ENCODE peak calls at places on chromosome 10, in ten cellular contexts. T is IMR-90, K is Peyer's patch, D is right atrium auricular region, U is pancreas, O is lower lobe of right lung, A is ascending aorta, G is GM13977, I is retinal pigment epithelial cell, C is GM20000. H is an unnamed sample.

GRCh38 chr10:126939706-126940105 is 34.5 kb downstream of the DOCK1 start:
- DNase-seq in T (no peak), U (no peak), I (no peak), K (no peak), D (no peak), A (no peak), C (no peak), O (no peak), G (no peak), H (no peak)

GRCh38 chr10:109902992-109903947 is 20.0 kb downstream of the XPNPEP1 start:
- DNase-seq in U (no peak), D (no peak), O (no peak), T (peak), G (no peak), I (no peak), C (no peak), A (no peak), K (no peak), H (no peak)

GRCh38 chr10:102352066-102352715 is 43.3 kb upstream of the NFKB2 start:
- DNase-seq in T (peak), U (peak), I (no peak), K (peak), D (peak), O (peak), C (peak), A (no peak), G (peak), H (peak)

GRCh38 chr10:62618576-62619408 is 185.7 kb upstream of the ADO start:
- DNase-seq in A (no peak), D (no peak), O (peak), G (no peak), T (peak), K (no peak), U (no peak), I (no peak), C (peak), H (no peak)

GRCh38 chr10:77827383-77827782 is 99.2 kb downstream of the DLG5 start:
- DNase-seq in G (no peak), T (peak), A (no peak), U (no peak), C (no peak), D (no peak), I (no peak), K (no peak), O (peak), H (no peak)

GRCh38 chr10:88921194-88921593 is 31.4 kb downstream of the ACTA2 start:
- DNase-seq in D (no peak), K (no peak), I (no peak), A (no peak), C (no peak), T (no peak), O (no peak), U (no peak), G (no peak), H (no peak)

GRCh38 chr10:91860885-91861284 is 48.4 kb downstream of the FGFBP3 start:
- DNase-seq in C (no peak), K (no peak), U (no peak), I (no peak), G (no peak), O (no peak), A (no peak), T (no peak), D (no peak), H (no peak)

GRCh38 chr10:121721257-121721656 is 123.0 kb upstream of the FGFR2 start:
- DNase-seq in K (no peak), I (no peak), O (no peak), D (no peak), A (no peak), U (no peak), C (no peak), T (no peak), G (no peak), H (no peak)

GRCh38 chr10:88227342-88228018 is 355.6 kb downstream of the RNLS start:
- DNase-seq in T (peak), D (no peak), K (no peak), A (no peak), G (no peak), C (no peak), O (no peak), I (peak), U (no peak), H (no peak)

GRCh38 chr10:93039721-93040120 is 20.9 kb upstream of the CYP26C1 start:
- DNase-seq in O (no peak), K (no peak), A (no peak), G (peak), U (no peak), T (peak), C (peak), D (no peak), I (no peak), H (no peak)

DNA sequence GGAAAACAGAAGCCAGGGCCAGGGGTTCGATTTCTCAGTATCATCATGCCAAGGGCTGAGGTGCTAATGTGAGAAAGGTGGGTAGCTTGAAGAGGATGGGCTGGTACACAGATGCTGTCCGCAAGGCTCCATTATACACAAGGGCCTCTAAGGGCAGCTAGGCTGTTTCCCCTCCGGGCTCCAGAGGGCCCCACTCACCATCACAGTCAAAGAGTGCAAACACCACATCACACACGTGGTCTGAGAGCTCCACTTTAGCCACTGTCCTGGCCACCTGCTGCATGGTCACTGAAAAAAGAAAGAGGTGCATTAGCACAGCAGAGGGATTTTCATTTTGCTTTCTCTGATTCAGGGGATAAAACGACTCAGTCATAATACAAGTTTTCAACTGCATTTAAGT is 20.9 kb upstream of the DNAJB12 start:
- DNase-seq in A (no peak), C (no peak), I (no peak), T (no peak), O (no peak), D (no peak), G (no peak), K (no peak), U (no peak), H (no peak)
- TF ChIP-seq CTCF in A (no peak), C (no peak), I (peak), T (peak), O (no peak), D (no peak), G (peak), K (no peak), U (no peak), H (no peak)

GRCh38 chr10:98745645-98746044 is 298.9 kb upstream of the HPS1 start:
- DNase-seq in A (no peak), D (no peak), I (no peak), U (no peak), O (no peak), G (no peak), K (no peak), C (no peak), T (no peak), H (no peak)

GRCh38 chr10:98748298-98748697 is 301.6 kb upstream of the HPS1 start:
- DNase-seq in A (no peak), I (no peak), D (no peak), C (peak), K (no peak), T (peak), U (no peak), G (peak), O (no peak), H (no peak)
- TF ChIP-seq CTCF in A (peak), I (peak), D (no peak), C (no peak), K (no peak), T (peak), U (no peak), G (peak), O (no peak), H (no peak)

GRCh38 chr10:75395171-75395954 is 6.2 kb downstream of the ZNF503 start:
- DNase-seq in K (peak), A (no peak), D (peak), O (peak), C (peak), U (peak), T (peak), G (peak), I (no peak), H (peak)
- TF ChIP-seq CTCF in K (peak), A (peak), D (peak), O (peak), C (peak), U (peak), T (peak), G (peak), I (peak), H (peak)

GRCh38 chr10:105354010-105354409 is 712.9 kb downstream of the SORCS3 start:
- DNase-seq in I (no peak), T (no peak), O (no peak), U (no peak), G (no peak), A (no peak), K (peak), C (no peak), D (no peak), H (no peak)
- TF ChIP-seq CTCF in I (no peak), T (no peak), O (no peak), U (no peak), G (no peak), A (no peak), K (no peak), C (no peak), D (no peak), H (no peak)

GRCh38 chr10:86030312-86030711 is 336.3 kb downstream of the GRID1 start:
- DNase-seq in D (no peak), G (no peak), I (no peak), C (no peak), T (no peak), O (no peak), K (no peak), U (no peak), A (no peak), H (no peak)

GRCh38 chr10:86024555-86025001 is 342.0 kb downstream of the GRID1 start:
- DNase-seq in U (no peak), D (no peak), A (no peak), K (no peak), C (no peak), O (no peak), G (no peak), T (no peak), I (no peak), H (no peak)

GRCh38 chr10:86025509-86025908 is 341.1 kb downstream of the GRID1 start:
- DNase-seq in O (no peak), I (no peak), G (no peak), T (no peak), D (no peak), K (no peak), U (no peak), A (no peak), C (no peak), H (no peak)

GRCh38 chr10:86023931-86024554 is 342.6 kb downstream of the GRID1 start:
- DNase-seq in C (no peak), U (no peak), I (no peak), G (no peak), T (no peak), A (no peak), K (no peak), D (no peak), O (no peak), H (no peak)

DNA sequence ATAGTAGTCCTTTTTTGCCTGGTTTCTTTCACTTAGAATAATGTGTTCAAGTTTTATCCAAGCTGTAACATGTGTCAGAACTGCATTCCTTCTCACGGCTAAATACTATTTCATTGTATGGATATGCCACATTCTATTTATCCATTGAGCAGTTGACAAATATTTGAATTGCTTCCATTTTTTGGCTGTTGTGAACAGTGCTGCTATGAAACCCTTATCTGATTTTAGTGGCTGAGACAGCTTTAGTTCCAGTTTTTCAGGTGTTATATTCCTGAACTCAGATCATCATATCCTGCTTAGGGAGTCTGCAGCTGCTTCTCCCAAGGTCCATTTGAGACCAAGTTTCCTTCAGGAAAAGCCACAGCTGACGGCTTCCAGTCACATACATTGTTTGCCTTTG is 339.2 kb downstream of the GRID1 start:
- DNase-seq in T (no peak), G (no peak), O (no peak), I (no peak), C (no peak), U (no peak), A (no peak), D (no peak), K (no peak), H (no peak)
- TF ChIP-seq CTCF in T (no peak), G (no peak), O (no peak), I (no peak), C (no peak), U (no peak), A (no peak), D (no peak), K (no peak), H (no peak)

GRCh38 chr10:79234391-79235318 is 112.6 kb upstream of the PPIF start:
- DNase-seq in T (peak), C (no peak), U (no peak), A (no peak), K (no peak), O (no peak), G (no peak), I (no peak), D (no peak), H (no peak)
- TF ChIP-seq CTCF in T (no peak), C (no peak), U (no peak), A (no peak), K (no peak), O (no peak), G (no peak), I (no peak), D (no peak), H (no peak)

GRCh38 chr10:95758351-95759025 is 2.5 kb downstream of the ENTPD1 start:
- DNase-seq in K (no peak), U (no peak), I (no peak), G (peak), A (no peak), C (peak), O (no peak), T (peak), D (no peak), H (no peak)

GRCh38 chr10:95756796-95757657 is 1.1 kb downstream of the ENTPD1 start:
- DNase-seq in T (no peak), A (no peak), G (no peak), C (no peak), U (no peak), I (no peak), O (no peak), K (no peak), D (no peak), H (no peak)

GRCh38 chr10:95759233-95759826 is 3.4 kb downstream of the ENTPD1 start:
- DNase-seq in I (no peak), G (no peak), C (no peak), T (no peak), K (no peak), U (no peak), A (no peak), O (no peak), D (no peak), H (no peak)

GRCh38 chr10:95756061-95756751 is at the start of gene ENTPD1:
- DNase-seq in A (no peak), C (no peak), D (no peak), T (peak), I (no peak), G (no peak), K (no peak), O (no peak), U (no peak), H (no peak)

GRCh38 chr10:95755511-95756004 is 405 bp upstream of the ENTPD1 start:
- DNase-seq in C (peak), K (no peak), O (peak), D (peak), I (no peak), U (no peak), G (peak), T (no peak), A (peak), H (no peak)
- TF ChIP-seq CTCF in C (no peak), K (no peak), O (no peak), D (no peak), I (no peak), U (no peak), G (no peak), T (no peak), A (no peak), H (no peak)

DNA sequence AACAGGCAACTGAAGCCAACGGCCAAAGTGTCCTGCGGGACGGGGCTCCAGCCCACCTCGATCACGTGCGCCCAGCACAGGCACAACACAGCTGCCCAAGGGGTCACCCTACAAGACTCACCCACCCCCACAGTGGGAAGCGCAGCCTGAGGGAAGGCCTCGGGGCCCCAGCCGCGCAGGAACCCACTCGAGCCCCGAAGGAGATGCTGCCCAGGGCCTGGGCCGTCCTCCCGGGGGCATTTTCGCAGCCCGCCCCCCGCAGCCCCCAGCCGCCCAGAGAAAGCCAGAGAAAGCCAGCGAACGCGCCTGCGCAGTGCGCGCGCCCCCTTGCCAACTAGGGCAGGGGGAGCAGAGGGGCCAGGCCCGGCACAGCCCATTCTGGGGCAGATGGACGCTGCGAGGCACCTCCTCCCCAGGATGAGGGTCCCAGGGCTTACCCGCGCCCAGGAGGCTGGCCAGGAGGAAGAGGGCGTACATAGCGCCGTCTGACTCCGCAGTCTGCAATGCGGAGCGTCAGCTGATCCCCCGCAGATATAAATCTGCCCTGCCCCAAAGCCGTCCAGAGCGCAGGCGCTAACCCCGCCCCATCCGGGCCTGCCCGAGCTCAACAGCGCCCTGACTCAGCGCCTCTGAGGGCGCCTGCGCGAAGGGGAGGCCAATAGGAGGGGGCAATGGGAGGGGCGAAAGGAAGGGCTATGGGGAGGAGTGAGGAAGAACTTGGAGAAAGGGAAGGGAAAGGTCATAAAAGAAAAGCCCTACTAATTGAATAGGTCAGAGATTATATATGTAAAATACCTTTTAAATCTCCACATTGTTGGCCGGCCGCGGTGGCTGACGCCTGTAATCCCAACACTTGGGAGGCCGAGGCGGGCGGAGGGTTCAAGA is at the start of gene PSAP:
- DNase-seq in T (peak), D (peak), I (peak), U (peak), C (peak), K (peak), O (peak), A (peak), G (peak), H (peak)
- TF ChIP-seq CTCF in T (no peak), D (no peak), I (no peak), U (no peak), C (no peak), K (no peak), O (no peak), A (no peak), G (peak), H (no peak)

GRCh38 chr10:1419796-1420429 is 317.4 kb downstream of the ADARB2 start:
- DNase-seq in G (no peak), K (no peak), A (no peak), O (no peak), I (no peak), C (no peak), D (no peak), T (no peak), U (no peak), H (no peak)

GRCh38 chr10:1423676-1424253 is 313.6 kb downstream of the ADARB2 start:
- DNase-seq in G (no peak), K (no peak), D (no peak), U (no peak), I (no peak), C (no peak), O (no peak), A (no peak), T (no peak), H (no peak)

GRCh38 chr10:1422275-1422674 is 315.1 kb downstream of the ADARB2 start:
- DNase-seq in I (no peak), D (no peak), T (no peak), C (no peak), O (no peak), K (peak), A (no peak), U (no peak), G (no peak), H (no peak)

GRCh38 chr10:1418031-1418550 is 319.2 kb downstream of the ADARB2 start:
- DNase-seq in D (peak), K (no peak), U (no peak), A (no peak), O (no peak), G (no peak), T (no peak), I (no peak), C (no peak), H (no peak)

GRCh38 chr10:1420663-1421362 is 316.5 kb downstream of the ADARB2 start:
- DNase-seq in D (no peak), G (peak), I (no peak), T (no peak), K (peak), U (peak), C (peak), A (no peak), O (peak), H (peak)
- TF ChIP-seq CTCF in D (no peak), G (peak), I (peak), T (no peak), K (peak), U (peak), C (peak), A (peak), O (peak), H (peak)

H was measured in mesothelial cell of epicardium.